ENCODE peak calls at places on chromosomes 7 and 10, in six cellular contexts. X, R, F, B, Y and S are unnamed samples.

GRCh38 chr10:18976681-18977251 is 71.8 kb upstream of the MALRD1 start:
- DNase-seq in X (no peak), R (no peak), F (no peak), B (no peak), Y (no peak), S (no peak)

GRCh38 chr7:2640858-2641257 is 9.1 kb downstream of the TTYH3 start:
- DNase-seq in X (no peak), R (no peak), F (no peak), B (no peak), Y (no peak), S (no peak)

GRCh38 chr10:75084834-75085384 is 26.5 kb upstream of the SAMD8 start:
- DNase-seq in X (no peak), R (no peak), F (no peak), B (no peak), Y (no peak), S (no peak)

GRCh38 chr10:132229834-132230556 is 43.2 kb downstream of the DPYSL4 start:
- DNase-seq in X (no peak), R (peak), F (no peak), B (peak), Y (no peak), S (no peak)

GRCh38 chr10:86413046-86413728 is 46.6 kb upstream of the GRID1 start:
- DNase-seq in X (no peak), R (peak), F (no peak), B (peak), Y (no peak), S (no peak)

GRCh38 chr7:101823596-101823995 is 6.2 kb downstream of the CUX1 start:
- DNase-seq in X (no peak), R (peak), F (peak), B (no peak), Y (no peak), S (no peak)

GRCh38 chr7:94395141-94396041 is 696 bp downstream of the COL1A2 start:
- DNase-seq in X (peak), R (peak), F (peak), B (peak), Y (no peak), S (peak)

GRCh38 chr7:74655785-74656420 is 1.6 kb upstream of the GTF2I start:
- DNase-seq in X (no peak), R (no peak), F (no peak), B (no peak), Y (no peak), S (no peak)

GRCh38 chr7:100604976-100605911 is 3.1 kb downstream of the PCOLCE start:
- DNase-seq in X (peak), R (no peak), F (no peak), B (no peak), Y (no peak), S (no peak)

GRCh38 chr7:106313456-106313891 is 28.7 kb upstream of the NAMPT start:
- DNase-seq in X (no peak), R (peak), F (peak), B (peak), Y (no peak), S (peak)

GRCh38 chr7:100823534-100823933 is 3.8 kb downstream of the EPHB4 start:
- DNase-seq in X (no peak), R (no peak), F (no peak), B (no peak), Y (no peak), S (no peak)

GRCh38 chr10:10043083-10043482 is 974.6 kb upstream of the CELF2 start:
- DNase-seq in X (no peak), R (peak), F (no peak), B (no peak), Y (no peak), S (no peak)

GRCh38 chr7:47944536-47945260 is 3.6 kb downstream of the PKD1L1 start:
- DNase-seq in X (no peak), R (no peak), F (no peak), B (no peak), Y (no peak), S (no peak)

GRCh38 chr7:88668591-88668990 is 90.9 kb upstream of the ZNF804B start:
- DNase-seq in X (no peak), R (no peak), F (no peak), B (no peak), Y (no peak), S (no peak)

GRCh38 chr10:21030096-21030495 is 133.0 kb upstream of the NEBL start:
- DNase-seq in X (no peak), R (peak), F (peak), B (peak), Y (no peak), S (peak)

GRCh38 chr7:132652507-132652906 is 76.2 kb upstream of the PLXNA4 start:
- DNase-seq in X (no peak), R (no peak), F (no peak), B (no peak), Y (no peak), S (no peak)

GRCh38 chr7:110693348-110693747 is 397.6 kb upstream of the LRRN3 start:
- DNase-seq in X (no peak), R (no peak), F (no peak), B (no peak), Y (no peak), S (no peak)

GRCh38 chr10:96043895-96044580 is 655 bp downstream of the CCNJ start:
- DNase-seq in X (peak), R (peak), F (peak), B (peak), Y (peak), S (peak)

GRCh38 chr10:10847313-10847712 is 170.4 kb upstream of the CELF2 start:
- DNase-seq in X (no peak), R (no peak), F (no peak), B (no peak), Y (no peak), S (no peak)

GRCh38 chr7:137443616-137444015 is 100.1 kb upstream of the PTN start:
- DNase-seq in X (no peak), R (peak), F (peak), B (peak), Y (no peak), S (peak)

GRCh38 chr10:83806716-83807115 is 332.6 kb upstream of the GHITM start:
- DNase-seq in X (no peak), R (no peak), F (no peak), B (no peak), Y (no peak), S (no peak)

GRCh38 chr10:61125560-61126250 is 181.7 kb upstream of the RHOBTB1 start:
- DNase-seq in X (no peak), R (peak), F (no peak), B (no peak), Y (no peak), S (no peak)

GRCh38 chr7:110336423-110336822 is 754.5 kb upstream of the LRRN3 start:
- DNase-seq in X (no peak), R (no peak), F (no peak), B (no peak), Y (no peak), S (no peak)

GRCh38 chr7:116213361-116214155 is 3.2 kb downstream of the TES start:
- DNase-seq in X (no peak), R (peak), F (no peak), B (peak), Y (no peak), S (peak)

GRCh38 chr10:44020322-44021111 is 364.4 kb downstream of the CXCL12 start:
- DNase-seq in X (no peak), R (no peak), F (no peak), B (no peak), Y (no peak), S (no peak)

GRCh38 chr7:80721880-80722595 is 83.6 kb downstream of the CD36 start:
- DNase-seq in X (no peak), R (peak), F (peak), B (peak), Y (no peak), S (peak)

GRCh38 chr7:108525327-108525984 is 479 bp downstream of the PNPLA8 start:
- DNase-seq in X (no peak), R (peak), F (peak), B (peak), Y (no peak), S (peak)

GRCh38 chr10:64733980-64734379 is 1212.8 kb downstream of the REEP3 start:
- DNase-seq in X (no peak), R (peak), F (peak), B (peak), Y (no peak), S (no peak)

GRCh38 chr7:127287133-127287532 is 34.4 kb upstream of the GRM8 start:
- DNase-seq in X (no peak), R (no peak), F (peak), B (no peak), Y (no peak), S (no peak)

GRCh38 chr7:134593530-134594392 is 44.9 kb downstream of the AKR1B15 start:
- DNase-seq in X (peak), R (peak), F (peak), B (peak), Y (peak), S (peak)

GRCh38 chr7:38383281-38383680 is 109.8 kb upstream of the TARP start:
- DNase-seq in X (no peak), R (no peak), F (no peak), B (no peak), Y (no peak), S (no peak)

GRCh38 chr10:122307669-122308486 is 36.8 kb downstream of the BTBD16 start:
- DNase-seq in X (peak), R (peak), F (peak), B (peak), Y (peak), S (peak)

GRCh38 chr7:38893061-38893460 is 15.9 kb downstream of the VPS41 start:
- DNase-seq in X (no peak), R (no peak), F (peak), B (peak), Y (no peak), S (peak)

GRCh38 chr10:117163061-117163953 is 25.2 kb upstream of the VAX1 start:
- DNase-seq in X (no peak), R (no peak), F (no peak), B (no peak), Y (no peak), S (no peak)
- TF ChIP-seq CTCF in X (no peak), R (no peak), F (no peak), B (no peak), Y (no peak), S (no peak)

GRCh38 chr7:46390042-46390441 is 469.0 kb upstream of the IGFBP3 start:
- DNase-seq in X (no peak), R (peak), F (no peak), B (no peak), Y (no peak), S (no peak)
- TF ChIP-seq CTCF in X (no peak), R (peak), F (peak), B (peak), Y (no peak), S (peak)

GRCh38 chr10:67779455-67780205 is 58.4 kb downstream of the DNAJC12 start:
- DNase-seq in X (peak), R (peak), F (peak), B (peak), Y (no peak), S (peak)
- TF ChIP-seq CTCF in X (peak), R (peak), F (peak), B (peak), Y (peak), S (peak)

GRCh38 chr10:31771345-31771831 is 157.2 kb downstream of the ARHGAP12 start:
- DNase-seq in X (no peak), R (peak), F (no peak), B (peak), Y (no peak), S (peak)
- TF ChIP-seq CTCF in X (no peak), R (no peak), F (no peak), B (no peak), Y (no peak), S (no peak)

DNA sequence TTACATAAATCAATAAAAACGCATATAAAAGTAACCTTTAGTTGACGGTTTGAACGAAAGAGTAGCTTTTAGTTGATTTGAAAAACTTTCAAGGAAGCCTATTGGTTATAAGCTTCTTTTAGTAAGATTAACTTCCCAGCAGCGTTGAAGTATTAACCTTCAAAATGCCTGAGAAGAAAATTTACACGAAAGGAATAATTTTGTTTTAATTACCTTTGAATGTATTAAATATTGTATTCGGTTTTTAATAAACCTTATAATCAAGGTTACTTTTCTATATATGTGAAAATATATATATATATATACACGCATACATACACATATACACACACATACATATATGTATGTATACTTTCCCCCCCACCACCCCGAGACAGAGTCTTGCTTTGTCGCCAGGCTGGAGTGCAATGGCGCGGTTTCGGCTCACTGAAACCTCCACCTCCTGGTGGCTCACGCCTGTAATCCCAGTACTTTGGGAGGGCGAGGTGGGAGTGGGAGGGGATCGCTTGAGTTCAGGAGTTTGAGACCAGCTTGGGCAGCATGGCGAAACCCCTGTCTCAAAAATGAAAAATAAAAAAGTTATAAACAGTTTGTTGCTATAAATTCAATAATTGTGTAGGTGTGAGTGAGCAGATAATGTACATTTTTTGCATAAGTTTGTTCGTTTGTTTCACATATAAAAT is 57.6 kb upstream of the EZH2 start:
- DNase-seq in X (no peak), R (peak), F (peak), B (peak), Y (no peak), S (peak)
- TF ChIP-seq CTCF in X (no peak), R (peak), F (peak), B (peak), Y (peak), S (peak)

DNA sequence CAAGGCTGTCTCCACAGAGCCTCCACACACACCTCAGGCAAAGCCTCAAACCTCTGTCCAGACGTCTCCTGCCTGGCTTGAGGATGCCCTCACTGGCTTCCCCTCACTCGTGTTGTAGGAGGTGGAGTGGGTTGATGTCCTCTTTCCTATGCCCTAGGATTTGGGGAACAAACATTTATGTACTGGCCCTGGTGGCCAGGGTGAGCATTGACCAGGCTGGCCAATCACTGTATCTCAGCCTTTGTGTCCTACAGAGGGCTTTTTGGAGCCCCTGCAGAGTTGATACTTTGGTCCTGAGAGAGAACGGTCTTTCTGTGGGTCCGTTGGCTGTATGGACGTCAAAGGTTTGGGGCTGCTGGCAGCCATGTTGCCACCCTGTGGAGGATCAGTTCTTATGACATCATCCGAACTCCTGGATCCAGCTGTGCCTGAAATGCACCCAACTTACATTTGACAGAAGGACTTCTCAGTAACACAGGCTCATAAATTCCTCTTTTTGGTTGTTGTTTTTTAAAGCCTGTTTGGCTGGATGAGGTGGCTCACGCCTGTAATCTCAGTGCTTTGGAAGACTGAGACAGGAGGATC is 2.3 kb upstream of the GRID2IP start:
- DNase-seq in X (no peak), R (no peak), F (no peak), B (no peak), Y (no peak), S (no peak)
- TF ChIP-seq CTCF in X (no peak), R (peak), F (no peak), B (no peak), Y (no peak), S (peak)